ENCODE peak calls at places on chromosomes 6 and 20, in four cellular contexts. L, A, B and M are unnamed samples.

GRCh38 chr20:54680872-54681297 is 205.5 kb downstream of the DOK5 start:
- DNase-seq in L (peak), A (no peak), B (peak), M (peak)

GRCh38 chr6:119495230-119495683 is 145.7 kb upstream of the MAN1A1 start:
- DNase-seq in L (no peak), A (no peak), B (peak), M (no peak)

GRCh38 chr6:24494726-24495515 is at the start of gene ALDH5A1:
- DNase-seq in L (peak), A (no peak), B (peak), M (peak)

GRCh38 chr6:115004982-115005381 is 662.2 kb upstream of the HS3ST5 start:
- DNase-seq in L (no peak), A (no peak), B (no peak), M (no peak)

GRCh38 chr6:39847216-39847615 is 55.0 kb downstream of the DAAM2 start:
- DNase-seq in L (no peak), A (no peak), B (no peak), M (no peak)

GRCh38 chr6:44664716-44665115 is 277.2 kb downstream of the CDC5L start:
- DNase-seq in L (no peak), A (no peak), B (no peak), M (no peak)

GRCh38 chr20:23774081-23774480 is 23.3 kb upstream of the CST1 start:
- DNase-seq in L (no peak), A (no peak), B (no peak), M (no peak)

GRCh38 chr6:14932485-14933178 is 313.2 kb upstream of the JARID2 start:
- DNase-seq in L (no peak), A (no peak), B (no peak), M (no peak)

GRCh38 chr6:161809991-161810390 is 536.1 kb upstream of the AGPAT4 start:
- DNase-seq in L (no peak), A (no peak), B (no peak), M (no peak)

GRCh38 chr20:46995561-46996142 is 101.0 kb downstream of the EYA2 start:
- DNase-seq in L (peak), A (no peak), B (no peak), M (no peak)

GRCh38 chr20:53890434-53891305 is 179.7 kb downstream of the BCAS1 start:
- DNase-seq in L (no peak), A (no peak), B (no peak), M (no peak)

GRCh38 chr6:113147544-113147943 is 709.6 kb upstream of the MARCKS start:
- DNase-seq in L (no peak), A (peak), B (no peak), M (no peak)

GRCh38 chr6:14079433-14079832 is 38.1 kb upstream of the CD83 start:
- DNase-seq in L (no peak), A (no peak), B (no peak), M (no peak)

GRCh38 chr20:9591080-9591479 is 76.7 kb downstream of the LAMP5 start:
- DNase-seq in L (no peak), A (no peak), B (no peak), M (no peak)

GRCh38 chr6:157381631-157382621 is 936 bp downstream of the ZDHHC14 start:
- DNase-seq in L (peak), A (no peak), B (peak), M (peak)

GRCh38 chr20:21640556-21640955 is 64.9 kb upstream of the PAX1 start:
- DNase-seq in L (peak), A (no peak), B (peak), M (peak)
- TF ChIP-seq CTCF in L (peak), A (no peak), B (peak), M (peak)

GRCh38 chr6:109457596-109457996 is 2.0 kb upstream of the MICAL1 start:
- DNase-seq in L (no peak), A (no peak), B (no peak), M (no peak)
- H3K4me3 ChIP-seq in L (peak), A (no peak), B (no peak), M (no peak)

DNA sequence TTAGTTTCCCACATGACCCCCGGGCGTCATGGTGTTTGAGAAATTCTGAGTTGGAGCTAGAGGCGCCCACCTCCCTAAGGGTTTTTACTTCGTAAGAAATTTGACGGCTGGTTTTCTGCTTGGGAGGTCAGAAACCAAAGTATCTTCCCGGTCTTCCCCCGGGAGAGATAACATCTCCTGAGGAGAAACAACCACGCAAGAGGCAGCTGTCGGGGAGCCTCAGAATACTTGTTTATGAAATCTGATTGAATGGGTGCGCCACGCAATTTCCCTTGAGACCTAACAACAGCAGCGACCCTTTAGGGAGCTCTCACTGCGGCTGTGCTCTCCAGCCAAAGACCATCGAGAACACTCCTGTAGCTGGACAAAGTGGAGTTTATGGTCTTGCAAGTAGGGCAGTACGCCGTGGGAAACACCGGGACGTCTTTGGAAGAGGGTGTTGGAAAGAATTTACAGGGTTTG is 588 bp upstream of the EIF2S2 start:
- DNase-seq in L (no peak), A (peak), B (peak), M (no peak)
- TF ChIP-seq CTCF in L (no peak), A (no peak), B (no peak), M (no peak)

GRCh38 chr6:41373919-41374617 is 38.7 kb downstream of the NCR2 start:
- DNase-seq in L (no peak), A (no peak), B (no peak), M (peak)
- H3K4me3 ChIP-seq in L (no peak), A (no peak), B (no peak), M (no peak)

DNA sequence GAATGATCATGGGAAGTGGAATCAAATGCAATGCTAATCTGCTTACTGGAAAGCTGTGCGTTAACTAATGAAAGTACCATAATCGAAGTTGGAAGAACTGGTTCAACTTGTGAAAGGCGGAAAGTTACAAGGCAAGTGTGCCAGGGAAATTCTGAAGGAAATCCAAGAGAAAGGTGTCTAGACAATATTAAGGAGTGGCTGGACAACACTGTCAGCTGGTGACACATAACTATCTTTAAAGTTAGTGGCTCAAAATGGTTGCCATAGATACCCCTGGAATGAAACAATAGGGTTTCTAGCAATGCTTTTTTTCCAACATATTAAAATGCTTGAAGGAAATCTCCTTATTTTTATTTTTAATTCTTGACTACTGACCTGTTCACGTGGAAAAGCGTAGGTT is 90.4 kb downstream of the BMP2 start:
- DNase-seq in L (no peak), A (no peak), B (no peak), M (no peak)
- TF ChIP-seq CTCF in L (no peak), A (no peak), B (no peak), M (no peak)